ENCODE peak calls at places on chromosome 1, in eight cellular contexts. B is cardiac muscle cell, X is uterus, S is endodermal cell, Z is astrocyte of the spinal cord, Y is cardiac fibroblast, U is NB4, I is HCT116. H is an unnamed sample.

GRCh38 chr1:170578356-170578755 is 46.4 kb downstream of the GORAB start:
- DNase-seq in X (no peak), B (no peak), S (no peak), Y (no peak), U (no peak), Z (no peak), I (no peak), H (no peak)

GRCh38 chr1:1260843-1261560 is 12.7 kb downstream of the UBE2J2 start:
- DNase-seq in U (no peak), I (no peak), Y (no peak), Z (no peak), B (no peak), S (no peak), X (no peak), H (no peak)

GRCh38 chr1:167374014-167374413 is 144.3 kb downstream of the CD247 start:
- DNase-seq in X (no peak), Y (peak), Z (no peak), I (no peak), S (peak), U (no peak), B (no peak), H (no peak)

GRCh38 chr1:97680460-97680859 is 240.4 kb downstream of the DPYD start:
- DNase-seq in I (no peak), S (no peak), Y (no peak), U (no peak), B (peak), X (no peak), Z (no peak), H (no peak)

GRCh38 chr1:33182452-33182851 is 609 bp upstream of the TRIM62 start:
- DNase-seq in Y (peak), I (no peak), U (no peak), Z (no peak), X (peak), S (no peak), B (peak), H (no peak)

GRCh38 chr1:77434972-77435371 is 153.2 kb downstream of the AK5 start:
- DNase-seq in B (no peak), X (no peak), Y (no peak), U (no peak), I (no peak), Z (no peak), S (no peak), H (no peak)

GRCh38 chr1:117820096-117820495 is 109.3 kb downstream of the GDAP2 start:
- DNase-seq in Z (no peak), S (no peak), B (no peak), I (no peak), Y (no peak), U (no peak), X (no peak), H (no peak)

GRCh38 chr1:121558514-121558913 is 373.7 kb downstream of the SRGAP2C start:
- DNase-seq in I (no peak), U (peak), Y (peak), S (no peak), X (no peak), B (peak), Z (peak), H (no peak)

DNA sequence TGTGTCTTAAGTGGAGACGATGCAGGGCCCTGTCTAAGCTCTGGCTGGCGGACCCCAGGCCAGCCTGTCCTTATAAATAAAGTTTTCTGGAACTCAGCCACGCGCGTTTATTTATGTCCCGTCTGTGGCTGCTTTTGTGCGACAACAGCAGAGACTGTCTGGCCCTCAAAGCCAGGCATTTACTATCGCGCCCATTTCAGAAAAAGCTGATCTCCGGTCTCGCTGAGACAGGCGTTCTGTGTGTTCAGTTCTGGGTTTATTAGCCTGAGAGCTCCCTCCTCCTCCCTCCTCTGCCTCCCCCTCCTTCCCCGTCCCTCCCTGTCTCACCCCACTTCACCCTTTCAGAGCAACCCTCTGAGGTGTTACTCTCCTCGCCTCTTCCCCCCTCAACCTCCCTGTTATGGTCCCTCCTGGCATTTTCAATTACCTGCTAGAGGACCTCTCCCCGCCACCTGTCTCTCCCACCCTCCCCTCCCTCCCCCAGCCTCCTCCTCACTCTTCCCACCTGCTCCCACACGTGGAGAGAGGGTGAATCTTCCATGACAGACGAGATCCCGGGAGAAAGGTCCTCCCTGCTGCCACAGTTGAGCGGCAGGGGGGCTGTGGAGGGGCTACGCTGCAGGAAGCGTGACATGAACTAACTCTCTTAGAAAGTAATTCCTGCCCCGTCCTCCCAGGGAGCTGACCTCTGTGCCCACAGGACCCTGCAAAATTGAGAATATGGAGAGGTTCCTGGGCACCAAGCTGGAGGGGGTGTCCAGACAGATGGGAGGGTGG is 59.9 kb downstream of the SPSB1 start:
- DNase-seq in S (peak), U (no peak), B (no peak), Z (no peak), X (no peak), Y (no peak), I (no peak), H (no peak)
- TF ChIP-seq CTCF in S (peak), U (no peak), B (no peak), Z (peak), X (no peak), Y (no peak), I (no peak), H (no peak)

DNA sequence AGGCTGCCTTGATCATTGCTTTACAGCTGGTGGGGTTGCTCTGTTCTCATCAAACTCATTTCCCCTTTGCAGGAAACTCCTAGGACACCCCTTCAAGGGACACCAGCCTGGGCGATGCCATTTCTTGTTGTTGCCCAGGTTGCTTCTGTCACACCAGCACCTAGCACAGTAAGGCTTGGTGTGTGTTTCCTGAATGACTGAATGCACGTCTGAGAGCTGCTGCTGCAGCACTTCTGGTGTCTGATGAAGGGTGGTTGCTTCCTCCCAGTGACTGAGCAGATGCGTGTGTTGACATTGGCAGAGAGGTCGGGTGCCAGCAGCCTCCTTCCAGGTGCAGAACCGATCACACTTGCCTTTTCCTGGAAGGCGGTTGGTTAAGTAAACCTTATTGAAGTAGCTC is 477.4 kb downstream of the CAMTA1 start:
- DNase-seq in Y (no peak), B (no peak), X (no peak), U (no peak), I (no peak), S (no peak), Z (no peak), H (peak)
- TF ChIP-seq CTCF in Y (no peak), B (no peak), X (no peak), U (no peak), I (no peak), S (no peak), Z (no peak), H (no peak)

DNA sequence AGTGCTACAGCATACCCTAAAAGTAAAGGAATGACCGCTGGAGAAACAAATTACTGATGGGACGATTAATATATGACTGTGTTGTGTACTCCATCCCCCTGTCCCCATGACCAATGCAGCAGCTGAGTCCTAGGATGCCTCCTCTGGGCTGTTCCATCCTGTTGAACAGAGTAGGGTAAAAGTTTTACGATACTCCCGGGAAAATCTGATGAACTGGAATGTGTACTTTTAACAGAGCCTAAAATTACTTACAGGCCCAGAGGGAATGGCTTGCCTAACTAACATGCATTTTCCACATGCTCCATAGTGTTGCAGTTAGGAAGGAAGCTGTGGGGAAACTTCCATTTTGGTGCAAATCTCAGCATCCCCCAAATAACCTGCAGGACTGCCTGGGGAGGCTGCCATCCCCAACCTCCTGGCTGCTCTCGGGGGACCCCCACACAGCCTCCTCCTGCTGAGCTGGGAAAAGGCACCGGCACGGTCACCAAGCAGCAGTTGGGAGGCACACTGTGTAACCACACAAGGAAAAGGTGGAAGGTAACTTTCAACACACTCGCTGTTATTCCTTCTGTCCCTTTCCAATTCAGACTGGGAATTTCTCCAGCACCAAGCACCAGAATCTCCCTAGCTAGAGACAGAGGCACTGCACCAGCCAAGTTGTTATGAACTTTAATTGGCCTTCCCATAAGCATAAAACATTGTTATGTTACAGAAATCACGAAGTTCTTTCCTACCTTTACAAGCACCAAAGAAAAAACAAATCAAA is 97.2 kb downstream of the BCAR3 start:
- DNase-seq in I (no peak), B (peak), X (no peak), Y (peak), S (peak), U (no peak), Z (no peak), H (no peak)
- TF ChIP-seq CTCF in I (no peak), B (no peak), X (no peak), Y (no peak), S (no peak), U (no peak), Z (no peak), H (no peak)

DNA sequence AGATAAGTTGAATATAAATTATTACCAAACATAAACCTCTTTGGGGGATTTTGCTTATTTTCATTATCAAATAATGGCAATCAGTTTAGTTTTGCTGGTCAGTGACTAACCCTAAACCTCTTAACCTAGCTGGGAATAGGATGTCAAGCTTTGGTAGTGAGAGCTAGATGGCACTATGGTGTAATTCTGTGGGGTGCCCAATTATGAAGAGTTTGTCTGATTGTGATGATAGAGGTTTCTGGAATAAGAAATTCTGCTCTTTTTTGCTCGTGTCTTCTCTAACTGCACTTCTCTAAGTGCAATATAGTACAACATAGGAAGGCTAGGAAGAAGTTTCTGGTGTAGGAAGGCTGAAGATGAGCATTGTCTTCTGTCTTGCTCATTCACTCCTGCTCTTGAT is 59.8 kb downstream of the XCL1 start:
- DNase-seq in Y (peak), U (peak), Z (no peak), S (no peak), B (no peak), I (no peak), X (no peak), H (peak)
- TF ChIP-seq CTCF in Y (no peak), U (no peak), Z (peak), S (peak), B (no peak), I (peak), X (no peak), H (peak)

GRCh38 chr1:17700981-17701870 is 53.9 kb upstream of the ACTL8 start:
- DNase-seq in B (no peak), S (peak), Z (no peak), X (no peak), U (no peak), Y (no peak), I (no peak), H (no peak)

GRCh38 chr1:17691147-17691634 is 63.9 kb upstream of the ACTL8 start:
- DNase-seq in S (no peak), B (no peak), Z (no peak), I (no peak), X (no peak), Y (no peak), U (no peak), H (no peak)

GRCh38 chr1:17700363-17700762 is 54.8 kb upstream of the ACTL8 start:
- DNase-seq in Z (no peak), I (no peak), U (no peak), S (no peak), X (no peak), B (no peak), Y (no peak), H (no peak)

GRCh38 chr1:17692645-17693044 is 62.5 kb upstream of the ACTL8 start:
- DNase-seq in I (no peak), X (no peak), U (no peak), Y (no peak), S (no peak), Z (no peak), B (no peak), H (no peak)

DNA sequence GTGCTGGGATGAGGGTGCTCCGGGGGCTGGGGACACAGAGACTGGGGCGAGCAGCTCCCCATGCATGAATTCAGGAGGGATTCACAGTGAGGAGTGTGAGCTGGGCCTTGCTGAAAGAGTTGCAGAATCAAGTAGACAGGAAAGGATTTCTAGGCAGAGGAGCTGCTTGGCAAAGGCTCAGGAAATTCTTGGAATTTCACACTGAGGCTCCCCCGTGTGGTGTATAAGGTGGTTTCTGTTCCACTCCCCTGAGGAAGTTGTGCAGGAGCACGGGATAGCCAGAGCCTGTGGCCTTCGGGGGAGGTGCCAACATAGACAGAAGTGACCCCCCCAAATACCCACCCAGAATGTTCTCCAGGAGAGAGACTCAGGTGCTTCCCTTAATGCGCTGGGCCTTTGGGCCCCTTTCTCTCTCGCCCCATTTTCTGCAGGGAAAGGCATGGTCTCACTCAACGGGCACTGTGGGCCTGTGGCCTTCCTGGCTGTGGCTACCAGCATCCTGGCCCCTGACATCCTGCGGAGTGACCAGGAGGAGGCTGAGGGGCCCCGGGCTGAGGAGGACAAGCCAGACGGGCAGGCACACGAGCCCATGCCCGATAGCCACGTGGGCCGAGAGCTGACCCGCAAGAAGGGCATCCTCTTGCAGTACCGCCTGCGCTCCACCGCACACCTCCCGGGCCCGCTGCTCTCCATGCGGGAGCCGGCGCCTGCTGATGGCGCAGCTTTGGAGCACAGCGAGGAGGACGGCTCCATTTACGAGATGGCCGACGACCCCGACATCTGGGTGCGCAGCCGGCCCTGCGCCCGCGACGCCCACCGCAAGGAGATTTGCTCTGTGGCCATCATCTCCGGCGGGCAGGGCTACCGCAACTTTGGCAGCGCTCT is 58.5 kb upstream of the ACTL8 start:
- DNase-seq in S (peak), U (no peak), B (peak), Z (peak), I (peak), Y (peak), X (peak), H (no peak)
- TF ChIP-seq CTCF in S (peak), U (no peak), B (peak), Z (peak), I (peak), Y (peak), X (peak), H (no peak)

DNA sequence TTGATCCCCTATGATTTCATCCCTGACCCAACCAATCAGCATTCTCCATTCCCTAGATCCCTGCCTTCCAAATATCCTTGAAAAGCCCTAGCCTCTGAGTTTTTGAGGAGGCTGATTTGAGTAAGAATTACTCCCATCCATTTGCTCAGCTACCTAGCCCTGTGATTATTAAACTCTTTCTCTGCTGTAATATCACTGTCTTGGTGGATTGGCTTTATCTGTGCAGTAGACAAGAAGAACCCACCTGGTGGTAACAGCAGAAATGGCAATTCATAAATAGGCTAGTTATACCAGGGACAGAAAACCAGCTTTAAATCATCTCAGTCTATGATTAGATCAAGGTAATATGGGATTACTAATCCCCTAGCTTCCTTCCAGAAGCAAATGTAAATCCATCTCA is 13.0 kb downstream of the IL20 start:
- DNase-seq in B (no peak), S (no peak), U (peak), Z (no peak), X (no peak), Y (no peak), I (peak), H (no peak)
- TF ChIP-seq CTCF in B (peak), S (peak), U (peak), Z (no peak), X (no peak), Y (peak), I (peak), H (no peak)

GRCh38 chr1:3527774-3528173 is 73.3 kb downstream of the ARHGEF16 start:
- DNase-seq in Y (no peak), U (no peak), B (no peak), I (no peak), X (no peak), Z (no peak), S (no peak), H (no peak)

GRCh38 chr1:3531928-3532327 is 77.5 kb downstream of the ARHGEF16 start:
- DNase-seq in X (no peak), Y (no peak), S (peak), I (no peak), U (no peak), Z (no peak), B (no peak), H (no peak)

GRCh38 chr1:3529099-3529729 is 74.7 kb downstream of the ARHGEF16 start:
- DNase-seq in U (no peak), Y (no peak), Z (no peak), I (no peak), S (no peak), B (no peak), X (no peak), H (no peak)

GRCh38 chr1:3530931-3531818 is 76.7 kb downstream of the ARHGEF16 start:
- DNase-seq in I (peak), B (peak), X (peak), Y (peak), U (peak), S (peak), Z (peak), H (peak)

DNA sequence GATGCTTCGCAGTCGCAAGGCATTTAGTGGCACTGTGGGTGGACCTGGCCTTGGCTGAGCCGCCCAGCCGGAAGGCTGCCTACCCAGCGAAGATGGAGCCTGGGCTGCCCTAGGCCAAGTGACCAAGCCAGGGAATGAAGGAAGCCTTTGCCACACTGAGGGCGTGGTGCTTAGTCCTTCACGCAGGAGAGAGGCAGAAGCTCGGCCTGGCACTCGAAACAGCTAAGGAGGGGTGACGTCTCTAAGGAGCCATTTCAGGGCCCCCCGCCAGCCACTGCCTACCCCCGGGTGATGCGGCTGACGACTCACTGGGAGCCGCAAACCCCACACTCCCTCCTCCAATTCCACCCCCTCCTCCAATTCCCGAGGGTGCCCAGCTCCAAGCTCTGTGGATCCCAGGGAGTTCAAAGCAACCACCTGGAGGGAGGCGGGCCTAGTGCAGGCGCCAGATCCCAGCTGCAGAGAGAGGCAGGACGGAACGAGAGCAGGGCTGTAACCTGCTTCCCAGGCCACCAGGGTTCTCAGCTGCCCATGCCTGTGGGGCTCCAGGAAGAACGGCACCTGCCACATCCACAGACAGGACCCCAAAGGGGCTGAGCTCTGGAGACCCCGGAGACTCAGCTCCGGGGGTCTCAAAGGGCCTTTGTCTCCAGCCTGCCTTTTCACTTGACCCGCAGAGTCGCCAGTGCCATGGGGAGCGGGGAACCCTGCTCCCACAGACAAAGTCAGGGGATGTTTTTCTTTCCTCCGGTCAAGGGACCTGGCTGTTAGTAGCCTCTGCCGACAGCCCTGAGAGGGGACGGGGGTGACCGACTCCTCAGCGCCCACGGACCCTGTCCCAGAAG is 75.8 kb downstream of the ARHGEF16 start:
- DNase-seq in U (no peak), I (no peak), B (no peak), S (peak), X (no peak), Y (no peak), Z (no peak), H (peak)
- TF ChIP-seq CTCF in U (no peak), I (peak), B (no peak), S (peak), X (no peak), Y (no peak), Z (no peak), H (no peak)

GRCh38 chr1:104132386-104132973 is 382.8 kb downstream of the AMY1C start:
- DNase-seq in S (peak), I (no peak), Z (peak), B (peak), X (no peak), Y (no peak), U (peak), H (peak)
- TF ChIP-seq CTCF in S (peak), I (no peak), Z (peak), B (no peak), X (no peak), Y (no peak), U (peak), H (no peak)

H was measured in Calu3.